ENCODE peak calls at places on chromosomes 5 and 9, in seven cellular contexts. T, W, P, S, K, Q and G are unnamed samples.

GRCh38 chr9:129885018-129885669 is 49.9 kb downstream of the USP20 start:
- DNase-seq in T (no peak), W (peak; percentile 63), P (no peak), S (no peak), K (no peak), Q (peak; percentile 79), G (no peak)

GRCh38 chr9:81575976-81576375 is 113.4 kb downstream of the TLE1 start:
- DNase-seq in T (no peak), W (no peak), P (peak; percentile 51), S (peak; percentile 28), K (peak; percentile 27), Q (no peak), G (no peak)

GRCh38 chr5:28523887-28524637 is 1485.7 kb upstream of the CDH9 start:
- DNase-seq in T (no peak), W (no peak), P (peak; percentile 99), S (peak; percentile 54), K (peak; percentile 92), Q (no peak), G (peak; percentile 88)

GRCh38 chr9:99296375-99296951 is 74.4 kb downstream of the SEC61B start:
- DNase-seq in T (no peak), W (peak; percentile 43), P (peak; percentile 16), S (no peak), K (peak; percentile 33), Q (peak; percentile 43), G (no peak)

GRCh38 chr5:639584-640213 is 27.6 kb downstream of the CEP72 start:
- DNase-seq in T (peak; percentile 32), W (no peak), P (no peak), S (no peak), K (no peak), Q (no peak), G (no peak)

GRCh38 chr5:151664694-151665583 is 21.8 kb downstream of the SPARC start:
- DNase-seq in T (no peak), W (no peak), P (peak; percentile 75), S (no peak), K (peak; percentile 75), Q (no peak), G (peak; percentile 81)

GRCh38 chr5:141969783-141970741 is 1.2 kb downstream of the RNF14 start:
- DNase-seq in T (no peak), W (no peak), P (peak; percentile 34), S (no peak), K (no peak), Q (no peak), G (no peak)

GRCh38 chr5:158812381-158812780 is 287.3 kb downstream of the EBF1 start:
- DNase-seq in T (no peak), W (peak; percentile 32), P (no peak), S (no peak), K (peak; percentile 9), Q (no peak), G (no peak)

GRCh38 chr5:121325930-121326329 is 525.8 kb upstream of the FTMT start:
- DNase-seq in T (no peak), W (no peak), P (no peak), S (no peak), K (no peak), Q (no peak), G (no peak)

GRCh38 chr9:84819446-84819845 is 149.9 kb downstream of the NTRK2 start:
- DNase-seq in T (no peak), W (no peak), P (no peak), S (no peak), K (no peak), Q (no peak), G (no peak)

GRCh38 chr9:34230556-34230955 is 51.7 kb downstream of the UBAP1 start:
- DNase-seq in T (no peak), W (no peak), P (no peak), S (no peak), K (no peak), Q (no peak), G (no peak)

GRCh38 chr5:147558826-147559225 is 49.0 kb upstream of the DPYSL3 start:
- DNase-seq in T (no peak), W (peak; percentile 52), P (peak; percentile 87), S (peak; percentile 57), K (peak; percentile 88), Q (no peak), G (peak; percentile 88)

GRCh38 chr9:90024419-90024818 is 419.6 kb downstream of the GADD45G start:
- DNase-seq in T (no peak), W (no peak), P (no peak), S (no peak), K (no peak), Q (no peak), G (no peak)

GRCh38 chr5:137629646-137630045 is 106.2 kb downstream of the KLHL3 start:
- DNase-seq in T (no peak), W (no peak), P (peak; percentile 77), S (peak; percentile 62), K (peak; percentile 77), Q (peak; percentile 40), G (peak; percentile 80)

GRCh38 chr9:136762221-136762691 is 2.1 kb downstream of the LCN15 start:
- DNase-seq in T (no peak), W (no peak), P (no peak), S (no peak), K (no peak), Q (peak; percentile 20), G (no peak)

GRCh38 chr5:84685121-84685520 is 300.4 kb upstream of the EDIL3 start:
- DNase-seq in T (no peak), W (no peak), P (no peak), S (no peak), K (no peak), Q (no peak), G (no peak)

GRCh38 chr9:74138182-74138581 is 359.0 kb upstream of the RORB start:
- DNase-seq in T (no peak), W (no peak), P (no peak), S (no peak), K (no peak), Q (no peak), G (no peak)

DNA sequence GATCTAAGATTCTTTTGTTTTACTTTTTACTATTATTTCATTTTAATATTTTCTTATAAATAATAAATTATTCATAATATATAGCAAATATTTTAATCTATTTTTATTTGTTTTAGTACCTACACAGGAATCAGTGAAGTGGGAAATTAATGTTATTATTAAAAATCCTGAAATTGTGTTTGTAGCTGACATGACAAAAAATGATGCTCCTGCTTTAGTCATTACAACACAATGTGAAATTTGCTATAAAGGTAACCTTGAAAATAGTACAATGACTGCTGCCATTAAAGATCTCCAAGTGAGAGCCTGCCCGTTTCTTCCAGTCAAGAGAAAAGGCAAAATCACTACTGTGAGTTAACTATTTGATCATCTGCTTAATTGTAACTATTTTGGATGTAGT is 138.7 kb downstream of the VPS13A start:
- DNase-seq in T (no peak), W (no peak), P (no peak), S (no peak), K (no peak), Q (no peak), G (no peak)
- TF ChIP-seq CTCF in T (no peak), W (no peak), P (no peak), S (no peak), K (no peak), Q (no peak), G (no peak)

GRCh38 chr5:67010684-67011409 is 185.8 kb downstream of the CD180 start:
- DNase-seq in T (no peak), W (no peak), P (no peak), S (peak; percentile 99), K (peak; percentile 40), Q (peak; percentile 47), G (peak; percentile 69)

GRCh38 chr5:67009028-67009427 is 187.6 kb downstream of the CD180 start:
- DNase-seq in T (no peak), W (no peak), P (no peak), S (no peak), K (no peak), Q (no peak), G (no peak)

GRCh38 chr5:67013719-67014118 is 182.9 kb downstream of the CD180 start:
- DNase-seq in T (no peak), W (no peak), P (no peak), S (no peak), K (no peak), Q (no peak), G (no peak)

GRCh38 chr5:67012241-67012640 is 184.4 kb downstream of the CD180 start:
- DNase-seq in T (no peak), W (no peak), P (no peak), S (peak; percentile 98), K (no peak), Q (no peak), G (no peak)

DNA sequence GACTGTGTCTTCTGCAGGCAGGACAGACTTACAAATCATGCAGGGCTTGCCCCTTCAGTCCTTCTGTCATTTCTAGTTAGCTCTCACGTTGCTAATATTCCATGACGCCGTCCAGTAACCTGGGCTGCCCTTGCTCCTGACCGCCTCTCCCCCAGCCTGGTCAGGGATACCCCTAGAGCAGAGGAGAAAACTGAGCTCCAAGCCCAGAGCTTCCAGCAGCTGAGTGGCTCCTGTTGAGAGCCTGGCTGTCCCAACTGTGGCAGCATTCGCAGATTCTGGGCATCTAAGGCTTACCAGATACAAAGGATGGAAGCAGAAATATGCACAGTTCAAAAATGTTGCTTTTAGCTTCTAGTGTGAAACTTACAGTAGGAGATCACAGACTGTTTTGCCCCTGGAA is 185.2 kb downstream of the CD180 start:
- DNase-seq in T (no peak), W (no peak), P (no peak), S (no peak), K (no peak), Q (peak; percentile 28), G (no peak)
- H3K4me3 ChIP-seq in T (no peak overlapping the region), W (no peak overlapping the region), P (no peak overlapping the region), S (peak overlapping the region; percentile 16), K (no peak overlapping the region), Q (no peak overlapping the region), G (no peak overlapping the region)

DNA sequence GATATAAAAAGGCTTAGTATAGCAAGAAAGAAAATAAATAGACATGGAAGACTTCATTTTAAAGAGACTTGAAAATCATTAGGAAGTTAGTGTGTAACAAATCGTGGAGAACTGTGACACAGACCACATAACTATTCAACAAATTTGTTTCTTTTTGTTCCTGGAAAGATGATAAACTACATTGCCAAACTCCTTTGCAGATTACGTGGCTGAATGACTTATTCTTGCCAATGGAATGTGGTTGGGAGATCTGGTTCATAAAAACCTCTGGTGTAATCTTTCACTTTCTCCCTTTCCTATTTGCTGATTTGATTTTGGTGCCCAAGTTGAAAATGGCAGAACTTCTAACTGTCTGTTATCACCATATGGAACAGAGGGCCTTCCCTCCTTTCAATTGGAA is 328.9 kb upstream of the MEF2C start:
- DNase-seq in T (no peak), W (no peak), P (peak; percentile 87), S (peak; percentile 79), K (peak; percentile 80), Q (no peak), G (peak; percentile 76)
- TF ChIP-seq CTCF in T (no peak), W (no peak), P (no peak), S (no peak), K (no peak), Q (no peak), G (no peak)

DNA sequence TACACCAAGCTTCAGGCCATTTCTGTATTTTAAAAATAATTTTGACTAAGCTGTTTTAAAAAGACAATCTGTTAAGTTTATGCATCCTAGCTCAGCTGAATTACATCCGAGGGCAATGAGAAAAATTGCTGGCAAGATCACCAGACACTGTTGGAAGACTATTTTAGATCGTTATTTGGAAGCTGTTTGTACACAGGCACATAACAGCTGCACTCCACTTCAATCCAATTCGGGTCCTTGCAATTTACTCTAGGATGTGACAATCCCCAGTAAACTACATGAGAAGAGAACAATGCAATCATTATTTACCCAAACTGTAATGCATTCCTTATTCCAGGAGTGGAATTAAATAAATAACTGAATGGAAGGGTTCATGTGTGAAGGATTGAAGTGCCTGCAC is 79.3 kb upstream of the RASA1 start:
- DNase-seq in T (no peak), W (no peak), P (no peak), S (no peak), K (no peak), Q (no peak), G (no peak)
- H3K4me3 ChIP-seq in T (no peak overlapping the region), W (no peak overlapping the region), P (no peak overlapping the region), S (no peak overlapping the region), K (no peak overlapping the region), Q (no peak overlapping the region), G (no peak overlapping the region)

GRCh38 chr9:121463026-121463827 is 36.4 kb downstream of the GGTA1 start:
- DNase-seq in T (no peak), W (peak; percentile 39), P (peak; percentile 72), S (peak; percentile 13), K (peak; percentile 67), Q (peak; percentile 40), G (peak; percentile 46)
- TF ChIP-seq CTCF in T (peak; percentile 23), W (peak; percentile 64), P (peak; percentile 89), S (peak; percentile 62), K (peak; percentile 82), Q (no peak), G (peak; percentile 80)